ENCODE peak calls at places on chromosomes 3 and 15, in four cellular contexts. J is WTC11, F is HepG2, V is K562. P is an unnamed sample.

GRCh38 chr15:26771917-26772587 is 814 bp downstream of the GABRB3 start:
- DNase-seq in J (no peak), F (no peak), V (no peak), P (no peak)

GRCh38 chr3:56133423-56133822 is 334.8 kb downstream of the ERC2 start:
- DNase-seq in J (no peak), F (no peak), V (no peak), P (no peak)

GRCh38 chr3:97827741-97828471 is 6.1 kb downstream of the CRYBG3 start:
- DNase-seq in J (no peak), F (no peak), V (no peak), P (no peak)

GRCh38 chr15:71051539-71051938 is 63.7 kb upstream of the THSD4 start:
- DNase-seq in J (no peak), F (no peak), V (no peak), P (no peak)

GRCh38 chr15:70433583-70434288 is 329.6 kb downstream of the UACA start:
- DNase-seq in J (no peak), F (no peak), V (no peak), P (no peak)

GRCh38 chr15:67083135-67083766 is 17.8 kb downstream of the SMAD3 start:
- DNase-seq in J (no peak), F (no peak), V (no peak), P (no peak)

GRCh38 chr3:50392101-50392715 is 32.9 kb upstream of the TMEM115 start:
- DNase-seq in J (no peak), F (no peak), V (no peak), P (no peak)

GRCh38 chr15:74318376-74319137 is 48.9 kb downstream of the CYP11A1 start:
- DNase-seq in J (no peak), F (no peak), V (no peak), P (no peak)

GRCh38 chr3:177642482-177643163 is 445.3 kb upstream of the TBL1XR1 start:
- DNase-seq in J (no peak), F (no peak), V (no peak), P (no peak)

GRCh38 chr3:54608041-54608440 is 319.8 kb downstream of the LRTM1 start:
- DNase-seq in J (no peak), F (no peak), V (no peak), P (no peak)

GRCh38 chr3:179513867-179514266 is 48.9 kb upstream of the ACTL6A start:
- DNase-seq in J (no peak), F (no peak), V (no peak), P (no peak)

GRCh38 chr3:47622648-47623047 is 44.0 kb upstream of the CSPG5 start:
- DNase-seq in J (no peak), F (peak), V (no peak), P (no peak)

GRCh38 chr3:184688251-184688851 is 23.5 kb downstream of the MAGEF1 start:
- DNase-seq in J (no peak), F (no peak), V (no peak), P (no peak)
- TF ChIP-seq ETV6 in J (no peak), F (no peak), V (no peak), P (no peak)

GRCh38 chr3:108130705-108131104 is 39.9 kb upstream of the CD47 start:
- DNase-seq in J (no peak), F (no peak), V (no peak), P (no peak)

GRCh38 chr3:108132727-108133373 is 42.0 kb upstream of the CD47 start:
- DNase-seq in J (no peak), F (no peak), V (no peak), P (no peak)

GRCh38 chr3:108131795-108132134 is 40.9 kb upstream of the CD47 start:
- DNase-seq in J (no peak), F (no peak), V (no peak), P (no peak)

GRCh38 chr3:108130247-108130646 is 39.4 kb upstream of the CD47 start:
- DNase-seq in J (no peak), F (no peak), V (no peak), P (no peak)

DNA sequence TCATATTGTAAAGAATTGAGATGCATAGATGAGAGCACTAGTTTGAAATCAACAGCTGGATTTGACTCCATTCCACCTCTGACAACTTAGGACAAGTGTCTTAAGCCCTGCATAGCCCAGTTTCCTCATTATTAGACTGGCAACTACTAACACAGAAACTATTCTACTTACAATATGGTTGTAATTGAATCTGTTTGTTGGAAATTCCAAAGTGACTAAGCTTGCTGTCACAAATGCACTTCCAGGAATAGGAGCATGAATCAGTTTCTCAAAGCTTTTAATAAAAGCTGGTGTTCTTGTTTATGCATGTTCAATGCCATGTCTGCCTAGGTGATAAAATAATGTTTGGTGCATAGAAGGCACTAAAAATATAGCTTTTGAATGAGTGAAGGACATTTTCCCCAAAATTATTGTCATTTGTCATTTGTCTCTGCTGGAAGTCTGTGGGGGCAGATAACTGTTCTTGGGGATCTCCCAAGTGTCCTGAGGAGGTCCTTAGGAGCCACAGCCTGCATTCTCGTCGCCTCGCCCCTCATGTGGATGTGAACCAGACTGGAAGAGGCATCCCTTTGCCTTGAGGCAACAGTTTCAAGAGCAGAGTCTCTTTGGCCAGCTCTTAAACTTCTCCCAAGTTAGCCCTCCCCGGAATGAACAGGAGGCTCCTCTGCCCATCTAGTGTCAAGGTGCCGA is 40.4 kb upstream of the CD47 start:
- DNase-seq in J (no peak), F (no peak), V (no peak), P (no peak)
- TF ChIP-seq ETV6 in J (no peak), F (no peak), V (no peak), P (no peak)

DNA sequence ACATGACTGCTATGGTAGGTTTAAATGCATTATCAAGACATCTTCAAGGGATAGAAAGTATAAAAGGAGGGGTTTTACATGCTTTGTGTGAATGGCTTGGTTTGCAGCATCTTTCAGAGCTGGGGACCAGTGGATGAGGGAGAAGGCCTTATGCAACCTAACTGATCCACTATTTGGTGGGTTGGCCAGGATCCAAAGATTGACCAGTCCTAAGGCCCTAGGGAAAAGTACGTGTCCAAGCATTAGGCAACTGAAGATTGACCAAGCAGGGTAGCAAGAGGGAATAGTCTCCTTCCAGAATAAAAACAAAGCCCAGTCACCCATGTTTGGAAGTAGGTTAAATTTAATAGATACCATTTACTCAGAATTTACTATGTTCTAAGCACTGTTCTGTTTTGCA is 509.3 kb downstream of the EPHB1 start:
- DNase-seq in J (no peak), F (no peak), V (no peak), P (no peak)
- TF ChIP-seq ETV6 in J (no peak), F (no peak), V (no peak), P (no peak)

GRCh38 chr3:101414121-101414520 is 93.7 kb upstream of the IMPG2 start:
- DNase-seq in J (no peak), F (no peak), V (no peak), P (no peak)
- TF ChIP-seq ETV6 in J (no peak), F (no peak), V (no peak), P (no peak)

DNA sequence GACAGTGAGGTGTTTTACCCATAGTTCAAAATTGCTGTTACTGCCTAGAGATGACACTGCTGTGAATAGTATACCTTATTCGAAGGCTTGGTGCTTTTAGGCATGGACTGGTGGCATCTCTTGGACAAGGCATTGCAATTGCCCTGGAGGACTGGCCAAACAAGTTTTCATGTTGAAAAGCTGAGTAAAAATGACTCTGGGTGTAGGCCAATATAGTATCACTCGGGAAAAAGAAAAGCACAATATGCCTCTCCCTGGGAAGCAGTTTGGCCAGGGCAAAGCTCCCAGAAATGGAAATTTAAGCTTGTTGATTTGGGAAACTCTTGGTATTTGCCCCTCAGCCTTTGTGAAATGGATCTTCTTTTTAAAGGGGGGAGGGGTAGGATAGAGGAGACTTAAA is 54.8 kb downstream of the ZNF609 start:
- DNase-seq in J (no peak), F (no peak), V (no peak), P (no peak)
- TF ChIP-seq ETV6 in J (no peak), F (no peak), V (no peak), P (no peak)

DNA sequence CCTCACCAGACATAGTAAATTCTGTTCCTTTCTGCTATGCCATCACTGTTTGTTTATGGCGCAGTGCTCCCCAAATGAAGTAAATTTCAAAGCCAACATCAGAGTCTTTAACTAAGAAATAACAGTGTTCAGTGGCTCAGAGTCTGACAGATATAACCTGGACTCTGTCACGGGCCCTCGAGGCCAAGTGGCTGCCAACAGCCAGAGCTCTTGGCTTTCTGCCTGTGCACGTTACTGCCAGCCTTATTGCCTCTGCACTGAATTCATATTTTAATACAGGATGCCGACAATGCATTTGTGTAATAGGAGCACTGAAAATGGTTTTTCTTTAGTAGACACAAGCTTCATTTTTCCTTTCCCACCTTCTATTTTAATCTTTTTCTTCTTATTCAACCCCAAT is 219.9 kb downstream of the NLGN1 start:
- DNase-seq in J (no peak), F (no peak), V (no peak), P (no peak)
- TF ChIP-seq ETV6 in J (no peak), F (no peak), V (no peak), P (no peak)

GRCh38 chr3:185339945-185340344 is 23.0 kb upstream of the MAP3K13 start:
- DNase-seq in J (no peak), F (no peak), V (no peak), P (no peak)

GRCh38 chr3:185330644-185331043 is 32.3 kb upstream of the MAP3K13 start:
- DNase-seq in J (no peak), F (no peak), V (no peak), P (no peak)

GRCh38 chr3:185332026-185332735 is 30.8 kb upstream of the MAP3K13 start:
- DNase-seq in J (no peak), F (peak), V (no peak), P (peak)

GRCh38 chr3:185337231-185337816 is 25.6 kb upstream of the MAP3K13 start:
- DNase-seq in J (no peak), F (peak), V (no peak), P (no peak)

GRCh38 chr3:185335799-185336198 is 27.1 kb upstream of the MAP3K13 start:
- DNase-seq in J (no peak), F (peak), V (no peak), P (no peak)
- TF ChIP-seq ETV6 in J (no peak), F (no peak), V (no peak), P (no peak)

GRCh38 chr3:37326144-37326543 is 151.8 kb upstream of the LRRFIP2 start:
- DNase-seq in J (no peak), F (no peak), V (no peak), P (no peak)

GRCh38 chr3:37329465-37329864 is 155.1 kb upstream of the LRRFIP2 start:
- DNase-seq in J (no peak), F (no peak), V (no peak), P (no peak)

GRCh38 chr3:37321863-37322262 is 147.5 kb upstream of the LRRFIP2 start:
- DNase-seq in J (no peak), F (no peak), V (no peak), P (no peak)

GRCh38 chr3:37321260-37321852 is 147.0 kb upstream of the LRRFIP2 start:
- DNase-seq in J (no peak), F (no peak), V (no peak), P (no peak)

DNA sequence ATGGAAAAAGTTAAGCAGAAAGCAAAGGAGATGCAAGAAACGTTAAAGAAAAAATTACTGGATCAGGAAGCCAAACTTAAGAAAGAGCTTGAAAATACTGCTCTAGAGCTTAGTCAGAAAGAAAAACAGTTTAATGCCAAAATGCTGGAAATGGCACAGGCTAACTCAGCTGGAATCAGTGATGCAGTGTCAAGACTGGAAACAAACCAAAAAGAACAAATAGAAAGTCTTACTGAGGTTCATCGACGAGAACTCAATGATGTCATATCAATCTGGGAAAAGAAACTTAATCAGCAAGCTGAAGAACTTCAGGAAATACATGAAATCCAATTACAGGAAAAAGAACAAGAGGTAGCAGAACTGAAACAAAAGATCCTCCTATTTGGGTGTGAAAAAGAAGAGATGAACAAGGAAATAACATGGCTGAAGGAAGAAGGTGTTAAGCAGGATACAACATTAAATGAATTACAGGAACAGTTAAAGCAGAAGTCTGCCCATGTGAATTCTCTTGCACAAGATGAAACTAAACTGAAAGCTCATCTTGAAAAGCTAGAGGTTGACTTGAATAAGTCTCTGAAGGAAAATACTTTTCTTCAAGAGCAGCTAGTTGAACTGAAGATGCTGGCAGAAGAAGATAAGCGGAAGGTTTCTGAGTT is 150.5 kb upstream of the LRRFIP2 start:
- DNase-seq in J (no peak), F (no peak), V (no peak), P (no peak)
- TF ChIP-seq ETV6 in J (no peak), F (no peak), V (no peak), P (no peak)

GRCh38 chr3:77815467-77815866 is 775.6 kb downstream of the ROBO2 start:
- DNase-seq in J (peak), F (peak), V (no peak), P (no peak)
- TF ChIP-seq ETV6 in J (no peak), F (no peak), V (no peak), P (no peak)

GRCh38 chr3:108064293-108064887 is 26.4 kb downstream of the CD47 start:
- DNase-seq in J (no peak), F (no peak), V (no peak), P (no peak)

GRCh38 chr3:108067768-108068167 is 23.1 kb downstream of the CD47 start:
- DNase-seq in J (no peak), F (no peak), V (no peak), P (no peak)

GRCh38 chr3:108060331-108060730 is 30.5 kb downstream of the CD47 start:
- DNase-seq in J (no peak), F (no peak), V (no peak), P (no peak)

GRCh38 chr3:108062051-108062450 is 28.8 kb downstream of the CD47 start:
- DNase-seq in J (no peak), F (no peak), V (no peak), P (no peak)
- TF ChIP-seq ETV6 in J (no peak), F (no peak), V (no peak), P (no peak)